ENCODE peak calls at places on chromosomes 5 and 9, in six cellular contexts. U is HCT116, S is SK-N-SH, D is H1, B is HepG2, L is K562. T is an unnamed sample.

GRCh38 chr9:94666364-94667099 is 27.2 kb upstream of the FBP1 start:
- DNase-seq in B (peak; percentile 57), U (no peak), D (no peak), L (no peak), S (no peak), T (no peak)

GRCh38 chr5:124133406-124133805 is 613.0 kb downstream of the ZNF608 start:
- DNase-seq in B (no peak), U (no peak), L (no peak), S (no peak), D (no peak), T (no peak)

GRCh38 chr5:39898731-39899130 is 474.0 kb upstream of the DAB2 start:
- DNase-seq in D (no peak), L (no peak), B (no peak), S (no peak), U (no peak), T (no peak)

GRCh38 chr9:87800456-87800855 is 74.5 kb downstream of the CTSL start:
- DNase-seq in B (no peak), D (no peak), U (no peak), L (no peak), S (no peak), T (no peak)

GRCh38 chr9:437066-438015 is 222.7 kb downstream of the DOCK8 start:
- DNase-seq in B (no peak), U (no peak), S (no peak), L (no peak), D (no peak), T (no peak)

GRCh38 chr5:2258861-2259260 is 376.1 kb upstream of the IRX4 start:
- DNase-seq in D (no peak), S (no peak), B (no peak), L (no peak), U (no peak), T (no peak)

GRCh38 chr5:43033845-43034590 is 6.1 kb downstream of the ANXA2R start:
- DNase-seq in S (no peak), U (no peak), L (no peak), B (no peak), D (no peak), T (no peak)

GRCh38 chr9:134376386-134377142 is 50.3 kb downstream of the RXRA start:
- DNase-seq in B (peak; percentile 23), L (no peak), S (no peak), D (no peak), U (no peak), T (no peak)

GRCh38 chr9:33628865-33629410 is 104.9 kb downstream of the ANKRD18B start:
- DNase-seq in L (no peak), B (no peak), S (no peak), D (no peak), U (no peak), T (no peak)

GRCh38 chr5:98483301-98483700 is 290.2 kb upstream of the RGMB start:
- DNase-seq in L (no peak), B (no peak), D (no peak), U (no peak), S (no peak), T (no peak)

GRCh38 chr5:141618030-141618803 is 583 bp downstream of the DIAPH1 start:
- DNase-seq in L (no peak), U (peak; percentile 70), D (no peak), S (peak; percentile 50), B (peak; percentile 63), T (no peak)

GRCh38 chr9:28503573-28503972 is 930.3 kb upstream of the C9orf72 start:
- DNase-seq in L (no peak), B (no peak), S (no peak), D (no peak), U (no peak), T (no peak)

GRCh38 chr5:96709152-96709821 is 47.1 kb downstream of the CAST start:
- DNase-seq in U (no peak), D (no peak), B (no peak), L (no peak), S (no peak), T (no peak)

GRCh38 chr5:68418230-68418629 is 202.7 kb downstream of the PIK3R1 start:
- DNase-seq in L (no peak), B (no peak), D (no peak), S (no peak), U (no peak), T (no peak)

GRCh38 chr9:2853517-2853916 is 9.6 kb upstream of the PUM3 start:
- DNase-seq in L (no peak), S (no peak), U (no peak), B (no peak), D (no peak), T (no peak)

GRCh38 chr5:96058084-96058483 is 96.4 kb upstream of the ELL2 start:
- DNase-seq in D (no peak), B (no peak), L (no peak), U (no peak), S (no peak), T (no peak)

GRCh38 chr5:176368726-176369125 is 3.4 kb downstream of the ARL10 start:
- DNase-seq in D (no peak), L (no peak), B (no peak), S (no peak), U (no peak), T (no peak)

GRCh38 chr5:176366575-176366894 is 1.2 kb downstream of the ARL10 start:
- DNase-seq in U (no peak), S (no peak), B (no peak), D (no peak), L (no peak), T (no peak)

GRCh38 chr5:176373100-176373818 is 8.0 kb downstream of the ARL10 start:
- DNase-seq in L (no peak), U (no peak), B (no peak), D (no peak), S (no peak), T (no peak)

GRCh38 chr5:176371621-176372539 is 6.6 kb downstream of the ARL10 start:
- DNase-seq in S (no peak), U (no peak), B (peak; percentile 90), L (no peak), D (no peak), T (no peak)

DNA sequence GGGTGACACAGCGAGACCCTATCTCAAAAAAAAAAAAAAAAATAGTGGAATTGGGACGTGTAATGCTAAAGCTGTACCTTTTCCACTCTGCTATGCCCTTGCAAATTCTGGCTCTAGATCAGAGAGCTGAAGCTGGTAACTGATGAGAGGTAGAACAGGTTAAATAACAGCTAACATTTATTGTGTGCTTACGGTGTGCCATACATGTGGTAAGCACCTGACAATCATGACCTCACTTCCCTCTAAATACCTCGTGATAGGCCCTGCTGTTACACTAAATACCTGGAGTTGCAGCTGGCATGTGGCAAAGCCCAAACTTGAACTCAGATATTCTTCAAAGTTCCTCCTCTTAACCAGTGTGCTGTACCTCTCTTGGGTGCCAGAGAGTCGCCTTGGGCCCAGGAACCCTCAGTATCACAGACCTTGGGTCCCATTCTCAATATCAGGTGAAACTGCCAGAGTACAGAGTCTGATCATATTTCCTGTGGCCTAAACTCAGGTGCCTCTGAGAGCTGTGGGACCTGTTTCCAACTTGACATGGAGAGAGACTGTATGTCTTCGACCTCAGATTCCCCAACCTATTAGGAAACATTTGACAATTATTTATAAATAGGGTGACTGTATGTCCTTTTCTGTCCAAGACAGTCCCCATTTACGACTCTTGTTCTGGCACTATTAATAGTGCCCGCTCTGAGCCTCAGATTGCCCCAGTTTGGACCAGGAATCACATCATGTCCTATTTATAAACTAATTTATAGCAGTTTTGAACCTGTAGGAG is 4.8 kb downstream of the ARL10 start:
- DNase-seq in U (no peak), B (no peak), S (no peak), L (no peak), D (no peak), T (no peak)
- H3K4me1 ChIP-seq in U (peaks cover 21% of the 10 kb centered on the region), B (peaks cover 50% of the 10 kb centered on the region), S (peaks cover 6% of the 10 kb centered on the region), L (peaks cover 11% of the 10 kb centered on the region), D (peaks cover 2% of the 10 kb centered on the region), T (no peaks in the 10 kb centered on the region)

GRCh38 chr9:80605129-80605528 is 1033.4 kb downstream of the TLE4 start:
- DNase-seq in L (no peak), U (no peak), D (no peak), B (peak; percentile 16), S (peak; percentile 4), T (no peak)
- TF ChIP-seq YY1 in L (no peak), U (no peak), D (no peak), B (no peak), S (no peak), T (no peak)

DNA sequence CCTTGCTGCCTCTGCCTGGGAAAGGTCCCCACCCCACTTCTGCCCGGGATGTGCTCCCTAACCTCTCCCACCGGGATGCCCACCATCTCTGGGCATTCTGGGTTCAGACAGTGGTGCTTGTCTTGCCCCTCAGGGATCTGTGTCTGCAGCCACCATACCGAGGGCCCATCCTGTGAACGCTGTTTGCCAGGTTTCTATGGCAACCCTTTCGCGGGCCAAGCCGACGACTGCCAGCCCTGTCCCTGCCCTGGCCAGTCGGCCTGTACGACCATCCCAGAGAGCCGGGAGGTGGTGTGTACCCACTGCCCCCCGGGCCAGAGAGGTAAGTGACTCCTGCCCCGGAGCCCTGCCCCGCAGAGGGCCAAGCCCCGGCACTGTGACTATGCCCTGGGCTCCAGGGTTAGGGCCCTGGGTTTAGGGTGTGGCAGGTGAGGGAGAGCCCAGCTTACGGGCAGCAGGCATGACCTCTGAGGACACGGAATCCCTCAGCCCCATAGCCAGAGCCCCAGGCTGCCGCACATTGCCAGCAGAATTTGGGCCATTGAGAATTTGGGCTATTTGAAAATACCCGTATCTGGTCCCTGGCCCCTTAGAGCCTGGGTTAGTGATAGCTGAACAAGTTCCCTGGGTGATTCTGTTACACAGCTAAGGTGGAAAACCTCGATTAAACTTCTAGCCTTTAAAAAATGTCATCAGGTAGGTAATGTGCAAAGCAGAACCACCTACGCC is 35.3 kb upstream of the AIF1L start:
- DNase-seq in U (no peak), D (no peak), B (no peak), L (peak; percentile 56), S (peak; percentile 54), T (no peak)
- TF ChIP-seq MAX in U (no peak), D (no peak), B (no peak), L (no peak), S (no peak), T (no peak)

GRCh38 chr5:12110629-12111028 is 206.4 kb upstream of the CTNND2 start:
- DNase-seq in D (no peak), U (no peak), B (no peak), S (no peak), L (no peak), T (no peak)

GRCh38 chr5:12111263-12111662 is 207.0 kb upstream of the CTNND2 start:
- DNase-seq in L (no peak), S (no peak), B (no peak), U (no peak), D (no peak), T (no peak)

GRCh38 chr5:12113062-12113461 is 208.8 kb upstream of the CTNND2 start:
- DNase-seq in L (no peak), U (no peak), B (no peak), D (no peak), S (no peak), T (no peak)

GRCh38 chr5:12114075-12114474 is 209.8 kb upstream of the CTNND2 start:
- DNase-seq in U (no peak), D (no peak), S (no peak), L (no peak), B (no peak), T (no peak)

DNA sequence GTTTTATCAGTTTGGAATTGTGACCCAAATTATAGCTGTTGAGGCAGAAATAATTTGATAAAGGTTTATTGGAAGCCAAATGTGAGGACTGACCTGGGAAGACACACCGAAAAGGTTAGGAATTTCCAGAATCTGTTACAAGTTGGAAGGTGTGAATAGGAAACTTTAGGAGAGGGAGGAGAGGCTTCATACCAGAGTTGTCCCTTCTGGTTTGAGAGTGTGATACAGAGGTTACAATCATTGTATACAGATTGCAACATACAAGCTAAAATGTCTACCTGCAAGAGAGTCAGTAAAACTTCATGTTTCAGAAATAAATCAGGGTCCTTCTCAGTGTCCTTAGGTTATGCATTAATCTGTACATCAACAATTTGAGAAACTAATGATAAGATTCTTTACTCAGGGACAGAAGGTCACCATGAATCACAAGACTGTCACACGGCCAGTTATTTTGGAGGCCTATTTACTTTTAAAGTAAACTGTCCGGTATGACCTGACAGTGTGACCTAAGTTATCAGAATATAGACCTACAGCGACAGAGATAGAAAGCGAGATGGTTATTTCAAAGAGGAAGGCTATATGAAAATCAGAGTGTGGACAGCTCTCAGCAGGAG is 204.9 kb upstream of the CTNND2 start:
- DNase-seq in U (no peak), D (no peak), B (no peak), S (no peak), L (no peak), T (no peak)
- H3K4me1 ChIP-seq in U (no peaks in the 10 kb centered on the region), D (no peaks in the 10 kb centered on the region), B (no peaks in the 10 kb centered on the region), S (no peaks in the 10 kb centered on the region), L (no peaks in the 10 kb centered on the region), T (no peaks in the 10 kb centered on the region)

T was measured in GM12878.